ENCODE peak calls at places on chromosome 16, in seven cellular contexts. One of them, this sample, is unnamed.
A peak's percentile ranks its signal among the peaks of the same experiment; 100 is the strongest.

GRCh38 chr16:50460538-50461399 is 87.4 kb upstream of the NKD1 start:
- DNase-seq in heart left ventricle: no peak
- DNase-seq in lower leg skin: peak; percentile 77
- DNase-seq in tibial artery: peak; percentile 32
- DNase-seq in HFF-Myc: no peak
- DNase-seq in nephron progenitor cell: no peak
- DNase-seq in HL-60: no peak
- DNase-seq in this sample: no peak

GRCh38 chr16:49546059-49546458 is 172.5 kb downstream of the C16orf78 start:
- DNase-seq in heart left ventricle: no peak
- DNase-seq in lower leg skin: no peak
- DNase-seq in HFF-Myc: no peak
- DNase-seq in tibial artery: no peak
- DNase-seq in HL-60: no peak
- DNase-seq in nephron progenitor cell: no peak
- DNase-seq in this sample: no peak

GRCh38 chr16:51119576-51120288 is 31.3 kb downstream of the SALL1 start:
- DNase-seq in heart left ventricle: no peak
- DNase-seq in HFF-Myc: no peak
- DNase-seq in nephron progenitor cell: no peak
- DNase-seq in lower leg skin: no peak
- DNase-seq in HL-60: no peak
- DNase-seq in tibial artery: no peak
- DNase-seq in this sample: no peak

GRCh38 chr16:81204794-81205680 is 33.5 kb upstream of the BCO1 start:
- DNase-seq in lower leg skin: no peak
- DNase-seq in heart left ventricle: no peak
- DNase-seq in nephron progenitor cell: peak; percentile 29
- DNase-seq in tibial artery: no peak
- DNase-seq in HL-60: peak; percentile 8
- DNase-seq in HFF-Myc: no peak
- DNase-seq in this sample: peak; percentile 27

GRCh38 chr16:69193860-69194259 is 6.9 kb downstream of the SNTB2 start:
- DNase-seq in tibial artery: no peak
- DNase-seq in heart left ventricle: no peak
- DNase-seq in HL-60: no peak
- DNase-seq in nephron progenitor cell: no peak
- DNase-seq in HFF-Myc: no peak
- DNase-seq in lower leg skin: no peak
- DNase-seq in this sample: no peak

GRCh38 chr16:86626966-86627365 is 48.6 kb downstream of the FOXL1 start:
- DNase-seq in lower leg skin: peak; percentile 54
- DNase-seq in heart left ventricle: no peak
- DNase-seq in HFF-Myc: no peak
- DNase-seq in nephron progenitor cell: no peak
- DNase-seq in tibial artery: peak; percentile 65
- DNase-seq in HL-60: no peak
- DNase-seq in this sample: no peak

GRCh38 chr16:59573528-59574271 is 839.6 kb upstream of the GOT2 start:
- DNase-seq in HFF-Myc: no peak
- DNase-seq in tibial artery: no peak
- DNase-seq in heart left ventricle: no peak
- DNase-seq in nephron progenitor cell: no peak
- DNase-seq in lower leg skin: no peak
- DNase-seq in HL-60: no peak
- DNase-seq in this sample: no peak

GRCh38 chr16:912684-913613 is 57.8 kb downstream of the LMF1 start:
- DNase-seq in nephron progenitor cell: no peak
- DNase-seq in lower leg skin: no peak
- DNase-seq in HFF-Myc: no peak
- DNase-seq in tibial artery: no peak
- DNase-seq in heart left ventricle: no peak
- DNase-seq in HL-60: no peak
- DNase-seq in this sample: no peak

GRCh38 chr16:4077083-4077714 is 39.0 kb downstream of the ADCY9 start:
- DNase-seq in heart left ventricle: no peak
- DNase-seq in nephron progenitor cell: no peak
- DNase-seq in lower leg skin: no peak
- DNase-seq in tibial artery: no peak
- DNase-seq in HFF-Myc: no peak
- DNase-seq in HL-60: no peak
- DNase-seq in this sample: no peak

GRCh38 chr16:85296859-85297698 is 184.8 kb upstream of the CIBAR2 start:
- DNase-seq in lower leg skin: no peak
- DNase-seq in tibial artery: no peak
- DNase-seq in heart left ventricle: peak; percentile 47
- DNase-seq in nephron progenitor cell: peak; percentile 61
- DNase-seq in HFF-Myc: no peak
- DNase-seq in HL-60: no peak
- DNase-seq in this sample: no peak

GRCh38 chr16:73616186-73616585 is 568.3 kb upstream of the ZFHX3 start:
- DNase-seq in HFF-Myc: no peak
- DNase-seq in tibial artery: no peak
- DNase-seq in heart left ventricle: no peak
- DNase-seq in HL-60: no peak
- DNase-seq in lower leg skin: no peak
- DNase-seq in nephron progenitor cell: no peak
- DNase-seq in this sample: no peak

GRCh38 chr16:20774703-20775362 is 11.0 kb downstream of the ACSM3 start:
- DNase-seq in lower leg skin: no peak
- DNase-seq in heart left ventricle: peak; percentile 32
- DNase-seq in nephron progenitor cell: peak; percentile 66
- DNase-seq in HFF-Myc: peak; percentile 55
- DNase-seq in HL-60: peak; percentile 39
- DNase-seq in tibial artery: no peak
- DNase-seq in this sample: peak; percentile 19

GRCh38 chr16:25656639-25657038 is 35.1 kb upstream of the HS3ST4 start:
- DNase-seq in HL-60: no peak
- DNase-seq in heart left ventricle: no peak
- DNase-seq in tibial artery: no peak
- DNase-seq in nephron progenitor cell: no peak
- DNase-seq in lower leg skin: no peak
- DNase-seq in HFF-Myc: no peak
- DNase-seq in this sample: no peak

GRCh38 chr16:22317625-22318024 is 20.4 kb downstream of the POLR3E start:
- DNase-seq in nephron progenitor cell: no peak
- DNase-seq in HL-60: no peak
- DNase-seq in tibial artery: no peak
- DNase-seq in HFF-Myc: no peak
- DNase-seq in heart left ventricle: no peak
- DNase-seq in lower leg skin: peak; percentile 58
- DNase-seq in this sample: no peak

GRCh38 chr16:23310217-23310616 is 8.1 kb downstream of the SCNN1B start:
- DNase-seq in HL-60: no peak
- DNase-seq in lower leg skin: no peak
- DNase-seq in nephron progenitor cell: no peak
- DNase-seq in heart left ventricle: no peak
- DNase-seq in HFF-Myc: no peak
- DNase-seq in tibial artery: no peak
- DNase-seq in this sample: no peak

GRCh38 chr16:11125936-11126335 is 130.1 kb downstream of the SOCS1 start:
- DNase-seq in tibial artery: peak; percentile 56
- DNase-seq in HL-60: no peak
- DNase-seq in HFF-Myc: no peak
- DNase-seq in nephron progenitor cell: no peak
- DNase-seq in lower leg skin: no peak
- DNase-seq in heart left ventricle: no peak
- DNase-seq in this sample: no peak

GRCh38 chr16:89685916-89686315 is 573 bp upstream of the CDK10 start:
- DNase-seq in nephron progenitor cell: no peak
- DNase-seq in heart left ventricle: no peak
- DNase-seq in HL-60: no peak
- DNase-seq in tibial artery: no peak
- DNase-seq in lower leg skin: no peak
- DNase-seq in HFF-Myc: no peak
- DNase-seq in this sample: no peak

GRCh38 chr16:83310816-83311215 is 497.0 kb upstream of the HSBP1 start:
- DNase-seq in HL-60: no peak
- DNase-seq in heart left ventricle: no peak
- DNase-seq in nephron progenitor cell: no peak
- DNase-seq in HFF-Myc: peak; percentile 24
- DNase-seq in tibial artery: no peak
- DNase-seq in lower leg skin: no peak
- DNase-seq in this sample: no peak

GRCh38 chr16:83308414-83308813 is 499.4 kb upstream of the HSBP1 start:
- DNase-seq in lower leg skin: no peak
- DNase-seq in heart left ventricle: no peak
- DNase-seq in HL-60: no peak
- DNase-seq in nephron progenitor cell: no peak
- DNase-seq in tibial artery: no peak
- DNase-seq in HFF-Myc: no peak
- DNase-seq in this sample: no peak

GRCh38 chr16:83315271-83315670 is 492.5 kb upstream of the HSBP1 start:
- DNase-seq in lower leg skin: no peak
- DNase-seq in nephron progenitor cell: no peak
- DNase-seq in tibial artery: no peak
- DNase-seq in HFF-Myc: no peak
- DNase-seq in HL-60: no peak
- DNase-seq in heart left ventricle: no peak
- DNase-seq in this sample: no peak

GRCh38 chr16:83312846-83313245 is 494.9 kb upstream of the HSBP1 start:
- DNase-seq in tibial artery: no peak
- DNase-seq in HL-60: no peak
- DNase-seq in HFF-Myc: no peak
- DNase-seq in nephron progenitor cell: no peak
- DNase-seq in heart left ventricle: no peak
- DNase-seq in lower leg skin: no peak
- DNase-seq in this sample: no peak

DNA sequence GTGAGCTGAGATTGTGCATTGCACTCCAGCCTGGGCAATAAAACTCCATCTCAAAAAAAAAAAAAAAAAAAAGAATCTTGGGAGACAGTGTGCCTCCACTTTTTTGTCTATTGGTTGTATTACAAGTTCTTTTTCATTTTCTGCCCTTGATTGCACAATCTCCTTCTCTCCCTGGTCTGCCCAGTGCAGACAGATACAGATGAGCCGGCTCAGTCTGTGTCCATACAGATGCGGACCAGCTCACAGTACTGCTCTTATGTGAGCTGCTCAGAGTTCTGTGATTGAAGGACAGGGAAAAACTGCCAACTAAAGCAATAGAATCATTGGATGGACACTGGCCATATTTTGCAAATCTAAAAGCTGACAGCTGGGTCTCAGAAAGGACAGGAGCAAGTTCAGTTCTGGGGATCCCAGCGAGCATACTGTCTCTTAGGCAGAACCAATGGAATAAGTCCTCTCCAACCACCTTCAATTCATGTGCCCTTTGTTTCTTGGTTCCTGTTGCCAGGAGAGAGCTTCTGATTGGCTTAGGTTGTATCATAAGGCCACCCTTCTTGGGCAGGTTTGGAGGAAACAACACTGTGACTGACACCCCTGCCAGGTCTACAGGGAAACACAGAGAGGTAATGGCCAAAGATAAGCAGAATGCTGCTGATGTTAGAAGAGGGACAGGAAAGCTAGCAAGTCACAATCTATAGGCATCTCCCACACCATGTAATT is 495.6 kb upstream of the HSBP1 start:
- DNase-seq in lower leg skin: no peak
- DNase-seq in HFF-Myc: no peak
- DNase-seq in heart left ventricle: no peak
- DNase-seq in nephron progenitor cell: no peak
- DNase-seq in HL-60: no peak
- DNase-seq in tibial artery: no peak
- DNase-seq in this sample: no peak
- TF ChIP-seq CTCF in lower leg skin: no peak
- TF ChIP-seq CTCF in HFF-Myc: no peak
- TF ChIP-seq CTCF in heart left ventricle: no peak
- TF ChIP-seq CTCF in nephron progenitor cell: no peak
- TF ChIP-seq CTCF in HL-60: no peak
- TF ChIP-seq CTCF in tibial artery: no peak
- TF ChIP-seq CTCF in this sample: no peak

DNA sequence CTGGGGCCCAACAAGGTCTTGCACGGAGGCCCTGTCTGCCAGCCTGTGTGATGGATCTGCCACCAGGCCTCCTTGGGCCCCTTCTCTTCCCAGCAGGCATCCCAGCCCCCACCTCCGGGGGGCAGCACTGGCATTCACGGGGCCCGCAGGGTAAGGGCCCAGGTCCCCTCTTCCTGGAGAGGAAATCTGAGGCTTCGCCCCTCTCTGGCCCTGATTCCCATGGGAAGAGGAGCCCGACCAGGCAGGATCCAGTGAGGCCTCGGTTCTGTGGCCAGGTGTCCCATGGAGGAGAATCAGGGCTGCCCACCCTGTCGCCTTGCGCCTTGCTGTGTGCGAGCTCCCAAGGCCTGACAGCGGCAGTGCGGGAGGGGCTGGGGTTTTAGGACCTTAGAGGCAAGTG is 48.4 kb downstream of the PDPK1 start:
- DNase-seq in lower leg skin: peak; percentile 76
- DNase-seq in tibial artery: no peak
- DNase-seq in nephron progenitor cell: no peak
- DNase-seq in HFF-Myc: no peak
- DNase-seq in HL-60: no peak
- DNase-seq in heart left ventricle: no peak
- DNase-seq in this sample: no peak
- TF ChIP-seq CTCF in lower leg skin: no peak
- TF ChIP-seq CTCF in tibial artery: no peak
- TF ChIP-seq CTCF in nephron progenitor cell: peak; percentile 11
- TF ChIP-seq CTCF in HFF-Myc: peak; percentile 27
- TF ChIP-seq CTCF in HL-60: no peak
- TF ChIP-seq CTCF in heart left ventricle: no peak
- TF ChIP-seq CTCF in this sample: peak; percentile 16

DNA sequence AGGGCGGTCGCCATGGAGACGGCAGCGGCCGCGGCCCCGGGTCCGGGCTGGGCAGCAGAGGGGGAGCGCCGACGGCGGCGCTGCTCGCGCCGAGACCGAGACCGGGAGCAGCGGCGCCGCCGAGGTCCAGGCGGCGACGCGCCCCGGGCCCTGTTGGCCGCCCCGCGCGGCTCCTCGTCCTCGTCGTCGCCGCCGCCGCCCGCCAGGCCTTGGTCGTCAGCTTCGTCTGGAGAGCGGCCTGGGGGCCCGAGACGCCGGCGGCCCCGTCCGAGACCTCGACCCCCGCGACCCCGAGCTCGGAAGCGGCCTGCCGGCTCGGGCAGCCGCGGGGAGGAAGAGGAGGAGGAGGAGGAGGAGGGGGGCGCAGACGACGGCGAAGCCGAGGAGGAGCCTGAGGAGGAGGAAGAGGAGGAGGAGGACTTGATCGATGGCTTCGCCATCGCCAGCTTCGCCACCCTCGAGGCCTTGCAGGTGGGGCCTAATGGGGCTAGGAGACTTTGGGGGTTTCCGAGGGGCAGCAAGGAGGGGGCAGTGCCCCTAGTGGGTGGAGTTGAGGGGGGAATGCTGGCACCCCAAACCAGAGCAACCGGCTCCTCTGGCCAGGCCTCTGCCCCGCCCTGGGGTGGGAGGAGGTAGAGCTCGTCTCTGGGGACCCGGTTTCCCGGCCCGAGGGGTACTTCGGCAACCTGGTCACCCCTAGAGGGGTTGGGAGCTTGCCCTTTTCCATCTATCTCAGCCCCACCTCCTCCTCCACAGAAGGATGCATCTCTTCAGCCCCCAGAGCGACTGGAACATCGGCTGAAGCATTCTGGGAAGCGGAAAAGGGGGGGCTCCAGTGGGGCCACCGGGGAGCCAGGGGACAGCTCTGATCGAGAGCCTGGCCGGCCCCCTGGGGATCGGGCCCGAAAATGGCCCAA is 1.5 kb downstream of the FBRS start:
- DNase-seq in heart left ventricle: no peak
- DNase-seq in HL-60: no peak
- DNase-seq in HFF-Myc: no peak
- DNase-seq in tibial artery: no peak
- DNase-seq in lower leg skin: no peak
- DNase-seq in nephron progenitor cell: peak; percentile 74
- DNase-seq in this sample: no peak
- TF ChIP-seq CTCF in heart left ventricle: no peak
- TF ChIP-seq CTCF in HL-60: no peak
- TF ChIP-seq CTCF in HFF-Myc: no peak
- TF ChIP-seq CTCF in tibial artery: no peak
- TF ChIP-seq CTCF in lower leg skin: no peak
- TF ChIP-seq CTCF in nephron progenitor cell: no peak
- TF ChIP-seq CTCF in this sample: no peak

GRCh38 chr16:12361016-12361415 is 384.5 kb downstream of the SNX29 start:
- DNase-seq in heart left ventricle: no peak
- DNase-seq in lower leg skin: no peak
- DNase-seq in nephron progenitor cell: no peak
- DNase-seq in HFF-Myc: no peak
- DNase-seq in tibial artery: no peak
- DNase-seq in HL-60: no peak
- DNase-seq in this sample: no peak
- TF ChIP-seq CTCF in heart left ventricle: no peak
- TF ChIP-seq CTCF in lower leg skin: no peak
- TF ChIP-seq CTCF in nephron progenitor cell: no peak
- TF ChIP-seq CTCF in HFF-Myc: no peak
- TF ChIP-seq CTCF in tibial artery: no peak
- TF ChIP-seq CTCF in HL-60: no peak
- TF ChIP-seq CTCF in this sample: no peak